ENCODE peak calls at places on chromosomes 2 and 18, in ten cellular contexts. I, Z, D, S, W, G, C, T, B and L are unnamed samples.

GRCh38 chr2:152493417-152493816 is 158.4 kb downstream of the FMNL2 start:
- DNase-seq in G (no peak), B (no peak), T (no peak), D (no peak), S (no peak), I (no peak), W (no peak), C (no peak), Z (no peak), L (no peak)

GRCh38 chr2:238101891-238102841 is 2.0 kb downstream of the ESPNL start:
- DNase-seq in G (peak), C (no peak), B (no peak), Z (peak), S (no peak), W (no peak), D (no peak), T (no peak), I (no peak), L (no peak)

GRCh38 chr2:239947361-239948045 is 77.6 kb downstream of the NDUFA10 start:
- DNase-seq in D (no peak), W (peak), I (no peak), S (no peak), Z (peak), G (no peak), C (no peak), T (no peak), B (no peak), L (no peak)

GRCh38 chr2:11572996-11573395 is 39.2 kb downstream of the GREB1 start:
- DNase-seq in T (no peak), Z (no peak), C (no peak), D (no peak), I (no peak), B (no peak), G (no peak), S (no peak), W (no peak), L (no peak)

GRCh38 chr18:74496508-74497307 is 545 bp downstream of the CNDP2 start:
- DNase-seq in W (peak), C (peak), I (peak), S (no peak), B (peak), T (peak), D (peak), Z (peak), G (peak), L (no peak)

GRCh38 chr2:233436191-233436581 is 81.9 kb downstream of the DGKD start:
- DNase-seq in Z (peak), B (no peak), W (no peak), S (no peak), I (no peak), G (peak), D (no peak), T (no peak), C (no peak), L (no peak)

GRCh38 chr2:8633735-8634313 is 48.0 kb upstream of the ID2 start:
- DNase-seq in B (no peak), Z (peak), G (no peak), W (no peak), I (peak), D (no peak), T (peak), C (no peak), S (no peak), L (no peak)

GRCh38 chr2:36834721-36835120 is 131.6 kb downstream of the STRN start:
- DNase-seq in B (no peak), C (no peak), T (no peak), D (no peak), G (no peak), W (no peak), S (no peak), Z (no peak), I (no peak), L (no peak)

GRCh38 chr2:147430408-147430807 is 414.4 kb upstream of the ACVR2A start:
- DNase-seq in G (no peak), T (no peak), W (no peak), B (no peak), I (no peak), C (no peak), D (no peak), S (no peak), Z (peak), L (no peak)

GRCh38 chr2:177296047-177296446 is 31.5 kb upstream of the NFE2L2 start:
- DNase-seq in Z (no peak), D (no peak), C (peak), I (peak), T (peak), W (no peak), G (no peak), B (no peak), S (no peak), L (no peak)

GRCh38 chr2:171271380-171271779 is 110.7 kb upstream of the TLK1 start:
- DNase-seq in B (no peak), D (no peak), G (no peak), I (peak), C (peak), Z (no peak), S (no peak), T (no peak), W (no peak), L (no peak)

GRCh38 chr2:199379251-199379650 is 78.5 kb downstream of the SATB2 start:
- DNase-seq in W (no peak), S (no peak), C (peak), B (no peak), Z (no peak), G (no peak), D (no peak), T (peak), I (peak), L (no peak)

GRCh38 chr18:78378983-78379382 is 600.6 kb upstream of the SALL3 start:
- DNase-seq in I (no peak), Z (no peak), W (no peak), C (no peak), S (no peak), T (no peak), B (peak), G (no peak), D (no peak), L (no peak)

GRCh38 chr18:59900222-59901128 is 679 bp downstream of the PMAIP1 start:
- DNase-seq in G (peak), B (peak), T (peak), Z (peak), S (peak), W (peak), C (peak), D (peak), I (peak), L (no peak)

GRCh38 chr2:190655570-190655969 is 6.7 kb downstream of the NAB1 start:
- DNase-seq in S (no peak), B (no peak), G (no peak), Z (no peak), W (no peak), I (no peak), C (no peak), D (no peak), T (no peak), L (no peak)

GRCh38 chr2:170481201-170481600 is 233.9 kb upstream of the SP5 start:
- DNase-seq in Z (no peak), S (no peak), D (no peak), G (no peak), I (no peak), T (no peak), W (no peak), B (no peak), C (no peak), L (peak)

GRCh38 chr18:58893388-58894099 is 28.9 kb downstream of the ZNF532 start:
- DNase-seq in Z (no peak), B (no peak), C (no peak), I (peak), G (no peak), D (no peak), W (no peak), T (no peak), S (no peak), L (no peak)

GRCh38 chr2:123993728-123994323 is 31.3 kb upstream of the CNTNAP5 start:
- DNase-seq in Z (peak), W (peak), B (peak), T (peak), C (peak), G (peak), D (peak), S (no peak), I (peak), L (no peak)

GRCh38 chr2:161029321-161029720 is 130.9 kb upstream of the TANK start:
- DNase-seq in T (no peak), C (no peak), I (no peak), W (no peak), S (no peak), B (no peak), D (no peak), G (no peak), Z (no peak), L (no peak)

GRCh38 chr2:9657083-9657482 is 26.3 kb upstream of the YWHAQ start:
- DNase-seq in C (no peak), G (no peak), D (no peak), Z (no peak), S (no peak), T (no peak), B (no peak), W (no peak), I (no peak), L (no peak)

GRCh38 chr18:23683671-23684070 is 5.6 kb upstream of the LAMA3 start:
- DNase-seq in I (peak), T (no peak), B (no peak), D (peak), Z (no peak), S (no peak), C (no peak), W (no peak), G (no peak), L (no peak)

GRCh38 chr2:113407446-113408099 is 29.9 kb upstream of the ZNG1B start:
- DNase-seq in D (no peak), W (no peak), S (no peak), T (peak), Z (no peak), B (no peak), G (no peak), C (peak), I (peak), L (no peak)

GRCh38 chr18:9951022-9951859 is 37.4 kb downstream of the VAPA start:
- DNase-seq in W (peak), S (no peak), I (peak), G (peak), Z (no peak), B (peak), D (no peak), T (peak), C (peak), L (no peak)

GRCh38 chr2:173151671-173152398 is 76.2 kb downstream of the MAP3K20 start:
- DNase-seq in S (no peak), B (no peak), C (peak), G (no peak), Z (no peak), D (no peak), I (peak), T (peak), W (no peak), L (no peak)

GRCh38 chr18:59744271-59744721 is 47.1 kb upstream of the CCBE1 start:
- DNase-seq in T (peak), C (peak), D (no peak), I (peak), Z (no peak), G (no peak), B (no peak), S (no peak), W (no peak), L (no peak)

GRCh38 chr18:72674710-72675109 is 130.6 kb upstream of the CBLN2 start:
- DNase-seq in W (no peak), B (no peak), I (peak), G (no peak), Z (no peak), D (no peak), S (no peak), C (no peak), T (no peak), L (no peak)

GRCh38 chr2:205903549-205904129 is 182.3 kb downstream of the INO80D start:
- DNase-seq in I (peak), B (peak), W (peak), S (no peak), D (no peak), G (peak), C (no peak), T (peak), Z (peak), L (no peak)

GRCh38 chr2:25236736-25237135 is 68.4 kb upstream of the POMC start:
- DNase-seq in T (no peak), I (no peak), C (no peak), B (no peak), S (no peak), G (peak), D (no peak), W (no peak), Z (no peak), L (no peak)

GRCh38 chr18:69484699-69485396 is 84.2 kb downstream of the DOK6 start:
- DNase-seq in B (peak), C (no peak), Z (no peak), D (no peak), I (peak), S (no peak), T (peak), G (no peak), W (no peak), L (no peak)

GRCh38 chr2:168998609-168999211 is 32.4 kb downstream of the ABCB11 start:
- DNase-seq in T (no peak), C (no peak), W (no peak), D (no peak), S (no peak), G (no peak), Z (no peak), B (no peak), I (no peak), L (no peak)

GRCh38 chr18:56322403-56322802 is 316.0 kb downstream of the TXNL1 start:
- DNase-seq in D (no peak), I (no peak), S (no peak), B (peak), Z (no peak), W (peak), G (no peak), T (no peak), C (no peak), L (peak)

GRCh38 chr2:221200184-221200839 is 371.8 kb downstream of the EPHA4 start:
- DNase-seq in G (no peak), W (no peak), I (no peak), T (no peak), S (no peak), Z (no peak), C (no peak), B (peak), D (no peak), L (no peak)

GRCh38 chr2:230916218-230916617 is 8.8 kb downstream of the GPR55 start:
- DNase-seq in G (no peak), B (no peak), T (no peak), D (no peak), S (no peak), C (no peak), I (no peak), W (no peak), Z (no peak), L (no peak)

GRCh38 chr18:4352746-4353522 is 102.2 kb downstream of the DLGAP1 start:
- DNase-seq in I (no peak), T (no peak), C (no peak), B (no peak), D (no peak), S (no peak), G (no peak), W (peak), Z (no peak), L (no peak)

GRCh38 chr2:113174369-113174735 is 581 bp downstream of the PSD4 start:
- DNase-seq in B (no peak), S (no peak), I (no peak), C (no peak), T (no peak), G (no peak), Z (no peak), W (no peak), D (no peak), L (no peak)

GRCh38 chr2:238486123-238486848 is 59.6 kb downstream of the ASB1 start:
- DNase-seq in C (no peak), I (no peak), W (no peak), B (no peak), T (no peak), S (no peak), Z (no peak), G (no peak), D (no peak), L (no peak)

DNA sequence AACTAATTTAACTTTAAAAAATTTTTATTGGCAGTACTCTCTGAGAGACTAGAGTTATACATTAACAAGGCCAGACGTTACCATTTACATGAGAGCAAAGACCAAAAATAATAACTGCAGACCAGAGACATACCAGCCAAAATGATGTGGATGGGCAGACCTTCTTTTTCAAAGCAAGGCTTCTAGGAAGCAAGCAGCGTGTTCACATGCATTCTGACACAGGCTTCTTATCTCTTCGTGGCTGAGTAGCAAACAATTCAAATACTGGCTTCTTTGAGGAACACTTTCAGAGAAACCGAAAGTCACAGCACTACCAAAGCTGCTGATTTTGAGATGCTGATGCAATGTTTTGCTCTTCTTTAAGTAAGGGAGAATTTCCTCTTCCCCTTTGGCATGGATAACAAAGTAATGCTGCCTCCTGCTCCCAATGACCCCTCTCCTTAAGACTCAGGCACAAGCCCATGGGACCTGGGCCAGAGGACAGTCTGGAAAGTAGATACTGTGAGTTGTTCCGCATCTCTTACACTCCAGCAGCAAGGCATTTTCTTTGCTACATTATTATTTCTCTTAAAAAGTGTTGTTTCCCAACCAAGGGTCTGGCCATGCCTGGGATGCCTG is 181.9 kb downstream of the MREG start:
- DNase-seq in S (no peak), B (no peak), D (no peak), T (peak), G (peak), W (no peak), I (peak), Z (no peak), C (no peak), L (peak)
- H3K27ac ChIP-seq in S (no peak), B (no peak), D (peak), T (peak), G (peak), W (no peak), I (peak), Z (peak), C (no peak), L (peak)

DNA sequence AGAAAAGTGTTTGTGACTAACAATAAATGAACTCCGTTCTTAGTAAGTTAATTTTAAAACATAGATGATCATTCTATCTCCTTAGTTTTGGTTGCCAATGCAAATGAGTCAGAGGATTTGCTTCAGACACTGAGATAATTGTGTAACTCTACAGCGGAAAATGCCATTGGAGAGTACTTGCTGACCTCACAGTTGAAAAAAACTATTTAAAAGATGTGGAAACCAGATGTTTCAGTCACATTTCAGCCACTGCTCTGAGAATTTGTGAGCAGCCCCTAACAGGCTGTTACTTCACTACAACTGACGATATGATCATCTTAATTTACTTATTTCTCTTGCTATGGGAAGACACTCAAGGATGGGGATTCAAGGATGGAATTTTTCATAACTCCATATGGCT is at the start of gene TNFAIP6:
- DNase-seq in Z (no peak), W (no peak), B (no peak), S (no peak), I (peak), G (no peak), D (no peak), C (peak), T (peak), L (peak)
- H3K27ac ChIP-seq in Z (no peak), W (no peak), B (no peak), S (no peak), I (peak), G (no peak), D (no peak), C (no peak), T (no peak), L (peak)

DNA sequence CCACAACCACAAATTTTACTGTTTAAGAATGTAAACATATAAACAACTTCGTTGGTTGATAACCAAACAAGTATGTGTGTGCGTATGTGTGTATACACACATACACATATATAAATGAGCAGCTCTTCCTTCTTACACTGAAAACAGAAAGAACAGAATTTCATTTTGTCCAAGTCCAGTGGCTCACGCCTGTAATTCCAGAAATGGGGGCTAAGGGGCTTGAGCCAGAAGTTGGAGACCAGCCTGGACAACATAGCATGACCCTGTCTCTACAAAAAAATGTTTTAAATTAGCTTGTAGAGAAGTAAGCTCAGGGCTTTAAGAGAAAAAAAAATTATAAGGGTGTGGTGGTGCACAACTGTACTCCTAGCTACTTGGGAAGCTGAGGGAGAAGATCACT is 12.3 kb downstream of the NCKAP1 start:
- DNase-seq in S (no peak), Z (no peak), T (no peak), G (no peak), C (no peak), D (no peak), B (no peak), W (no peak), I (no peak), L (no peak)
- H3K27ac ChIP-seq in S (no peak), Z (no peak), T (no peak), G (no peak), C (no peak), D (no peak), B (no peak), W (peak), I (no peak), L (no peak)

GRCh38 chr2:38806407-38807071 is 28.5 kb downstream of the GEMIN6 start:
- DNase-seq in D (no peak), B (no peak), W (no peak), G (no peak), C (no peak), I (no peak), Z (no peak), S (no peak), T (no peak), L (no peak)

GRCh38 chr2:38810488-38810887 is 32.5 kb downstream of the GEMIN6 start:
- DNase-seq in W (no peak), T (no peak), I (no peak), B (no peak), S (no peak), G (no peak), C (no peak), Z (peak), D (no peak), L (no peak)

GRCh38 chr2:38808677-38809076 is 30.7 kb downstream of the GEMIN6 start:
- DNase-seq in Z (no peak), I (no peak), C (no peak), D (no peak), B (no peak), T (no peak), S (no peak), G (no peak), W (no peak), L (no peak)

GRCh38 chr2:38806001-38806400 is 28.0 kb downstream of the GEMIN6 start:
- DNase-seq in W (no peak), Z (no peak), G (no peak), I (no peak), T (no peak), C (no peak), S (no peak), B (no peak), D (no peak), L (no peak)
- H3K27ac ChIP-seq in W (no peak), Z (no peak), G (no peak), I (no peak), T (no peak), C (no peak), S (no peak), B (no peak), D (no peak), L (no peak)

DNA sequence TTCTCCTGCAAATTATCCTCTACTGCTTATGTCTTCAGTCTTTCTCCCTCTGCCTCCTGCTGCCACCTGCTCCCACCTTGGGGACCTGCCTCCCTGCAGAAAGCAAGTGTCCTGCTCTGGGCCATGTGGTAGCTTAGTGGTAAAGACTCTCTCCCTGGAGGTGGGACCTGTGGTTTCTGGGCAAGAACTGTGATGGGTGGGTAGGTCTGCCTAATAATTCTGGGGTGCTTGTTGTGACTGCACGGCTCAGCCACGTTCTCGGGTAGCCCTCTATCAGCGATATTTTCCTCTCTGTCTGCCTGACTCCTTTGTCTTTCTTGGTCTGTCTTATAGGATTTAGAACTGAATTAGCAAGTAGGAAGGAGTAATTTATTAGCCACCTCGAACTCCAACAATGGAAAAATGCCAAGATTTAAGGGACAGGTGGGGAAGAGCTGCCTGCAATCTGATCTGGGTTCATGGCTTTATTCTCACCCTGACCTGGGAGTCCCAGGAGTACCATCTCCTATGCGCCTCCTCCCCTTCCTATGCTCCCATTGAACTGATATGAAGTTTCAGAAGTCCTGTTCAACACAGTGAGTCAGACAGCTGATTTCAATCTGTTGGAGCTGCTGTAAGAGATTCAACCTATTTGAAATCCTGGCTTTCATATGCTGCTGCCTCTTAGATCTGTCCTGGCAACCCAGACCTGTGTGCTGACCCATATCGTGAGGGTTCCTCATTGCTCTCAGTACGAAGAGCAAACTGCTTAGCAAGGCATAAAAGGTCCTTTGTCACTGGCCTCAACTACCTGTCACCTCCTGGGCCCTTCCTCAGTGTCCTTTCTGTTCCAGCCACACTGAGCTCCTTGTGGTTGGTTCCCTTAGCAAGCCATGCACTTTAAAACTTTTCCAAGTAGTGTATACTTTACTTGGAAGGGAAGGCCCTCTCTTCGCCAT is 16.1 kb upstream of the CD28 start:
- DNase-seq in B (no peak), W (no peak), T (no peak), I (peak), C (no peak), G (no peak), S (no peak), Z (no peak), D (no peak), L (no peak)
- H3K27ac ChIP-seq in B (no peak), W (no peak), T (no peak), I (peak), C (no peak), G (no peak), S (no peak), Z (peak), D (peak), L (no peak)